ENCODE peak calls at places on chromosome X, in eight cellular contexts. Z is heart right ventricle, C is adipocyte, Y is cardiac muscle cell, R is astrocyte, J is endothelial cell of umbilical vein, K is fibroblast of lung, H is neural progenitor cell. E is an unnamed sample.

GRCh38 chrX:120419465-120419864 is 49.6 kb downstream of the LAMP2 start:
- DNase-seq in Z (no peak), C (no peak), Y (no peak), R (no peak), J (no peak), K (no peak), H (no peak), E (no peak)

GRCh38 chrX:153901753-153902140 is 2.7 kb upstream of the AVPR2 start:
- DNase-seq in Z (no peak), C (no peak), Y (no peak), R (no peak), J (no peak), K (no peak), H (no peak), E (no peak)

GRCh38 chrX:132968282-132968681 is 9.9 kb upstream of the HS6ST2 start:
- DNase-seq in Z (no peak), C (peak; percentile 26), Y (no peak), R (no peak), J (no peak), K (no peak), H (no peak), E (no peak)

GRCh38 chrX:10676239-10676971 is 56.0 kb upstream of the MID1 start:
- DNase-seq in Z (no peak), C (no peak), Y (peak; percentile 1), R (no peak), J (no peak), K (peak; percentile 1), H (peak; percentile 64), E (no peak)

GRCh38 chrX:71053217-71053621 is 14.9 kb downstream of the SNX12 start:
- DNase-seq in Z (peak; percentile 28), C (no peak), Y (peak; percentile 48), R (no peak), J (peak; percentile 4), K (peak; percentile 13), H (peak; percentile 84), E (no peak)

GRCh38 chrX:115058276-115058675 is 40.9 kb upstream of the IL13RA2 start:
- DNase-seq in Z (peak; percentile 30), C (peak; percentile 82), Y (peak; percentile 93), R (peak; percentile 87), J (peak; percentile 72), K (peak; percentile 88), H (no peak), E (no peak)

GRCh38 chrX:63754141-63754859 is 30.7 kb downstream of the ARHGEF9 start:
- DNase-seq in Z (no peak), C (peak; percentile 58), Y (peak; percentile 17), R (peak; percentile 18), J (peak; percentile 46), K (peak; percentile 23), H (no peak), E (peak; percentile 8)

GRCh38 chrX:24081661-24082154 is 27.0 kb downstream of the EIF2S3 start:
- DNase-seq in Z (peak; percentile 32), C (peak; percentile 72), Y (peak; percentile 66), R (peak; percentile 27), J (peak; percentile 66), K (peak; percentile 45), H (peak; percentile 64), E (peak; percentile 15)

GRCh38 chrX:6678313-6678712 is 143.4 kb upstream of the VCX3A start:
- DNase-seq in Z (no peak), C (no peak), Y (no peak), R (no peak), J (no peak), K (no peak), H (no peak), E (no peak)

GRCh38 chrX:24333371-24333770 is 19.5 kb upstream of the SUPT20HL2 start:
- DNase-seq in Z (no peak), C (peak; percentile 40), Y (no peak), R (peak; percentile 27), J (no peak), K (peak; percentile 24), H (no peak), E (no peak)

GRCh38 chrX:25646156-25646555 is 492.0 kb upstream of the MAGEB18 start:
- DNase-seq in Z (no peak), C (no peak), Y (no peak), R (no peak), J (no peak), K (no peak), H (no peak), E (no peak)

GRCh38 chrX:53930513-53931380 is 113.5 kb downstream of the PHF8 start:
- DNase-seq in Z (no peak), C (no peak), Y (peak; percentile 84), R (peak; percentile 60), J (no peak), K (peak; percentile 68), H (no peak), E (peak; percentile 9)

DNA sequence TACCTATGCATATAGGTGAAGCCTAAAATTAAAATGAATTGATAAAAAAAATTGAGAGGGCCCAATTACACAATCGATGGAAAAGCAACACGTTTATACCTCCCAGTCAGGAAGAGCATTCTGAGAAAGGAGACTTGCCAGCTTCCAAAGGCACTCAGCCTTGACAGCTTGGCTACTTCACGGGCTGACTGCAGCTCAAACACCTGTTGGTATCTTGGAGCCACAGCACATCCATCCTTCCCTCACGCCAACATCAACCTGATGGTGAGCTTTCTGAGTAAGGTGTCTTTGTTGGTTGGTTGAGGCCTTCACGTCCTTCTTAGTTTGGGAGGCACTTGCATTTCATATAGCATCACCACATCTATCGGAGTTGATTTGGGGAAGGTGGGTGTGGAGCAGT is 598.9 kb upstream of the DIPK2B start:
- DNase-seq in Z (no peak), C (no peak), Y (no peak), R (no peak), J (no peak), K (no peak), H (no peak), E (no peak)
- H3K4me1 ChIP-seq in Z (no peaks in the 10 kb centered on the region), C (peaks cover 25% of the 10 kb centered on the region), Y (no peaks in the 10 kb centered on the region), R (peaks cover 22% of the 10 kb centered on the region), J (peaks cover 24% of the 10 kb centered on the region), K (peaks cover 9% of the 10 kb centered on the region), H (no peaks in the 10 kb centered on the region), E (peaks cover 44% of the 10 kb centered on the region)

GRCh38 chrX:68928401-68928800 is 99.6 kb downstream of the EFNB1 start:
- DNase-seq in Z (no peak), C (no peak), Y (no peak), R (no peak), J (no peak), K (no peak), H (no peak), E (no peak)
- H3K27me3 ChIP-seq in Z (no peaks in the 10 kb centered on the region), C (peaks cover 14% of the 10 kb centered on the region), Y (no peaks in the 10 kb centered on the region), R (no peaks in the 10 kb centered on the region), J (no peaks in the 10 kb centered on the region), K (no peaks in the 10 kb centered on the region), H (peaks cover 5% of the 10 kb centered on the region), E (no peaks in the 10 kb centered on the region)

DNA sequence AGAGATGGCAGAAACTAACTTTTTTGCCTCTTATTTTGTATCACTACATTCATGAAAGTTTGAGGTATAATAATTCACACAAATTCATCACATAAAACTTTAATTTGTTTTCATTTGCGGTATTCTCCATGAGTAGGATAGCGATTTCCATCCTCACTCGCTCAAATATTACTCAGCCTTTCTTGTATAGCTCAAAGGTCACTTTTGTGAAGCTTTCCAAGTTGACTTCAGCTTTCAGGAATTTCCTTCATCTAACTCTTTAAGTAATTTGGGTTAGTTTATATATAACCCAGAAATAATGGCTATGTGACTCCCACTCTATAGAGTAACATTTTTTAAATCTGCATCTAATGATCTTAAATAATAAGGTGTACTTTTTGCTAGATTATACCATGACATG is 314.4 kb downstream of the IL1RAPL1 start:
- DNase-seq in Z (no peak), C (peak; percentile 51), Y (no peak), R (peak; percentile 65), J (peak; percentile 27), K (peak; percentile 74), H (no peak), E (no peak)
- H3K4me1 ChIP-seq in Z (no peaks in the 10 kb centered on the region), C (no peaks in the 10 kb centered on the region), Y (no peaks in the 10 kb centered on the region), R (peaks cover 6% of the 10 kb centered on the region), J (peaks cover 4% of the 10 kb centered on the region), K (no peaks in the 10 kb centered on the region), H (no peaks in the 10 kb centered on the region), E (no peaks in the 10 kb centered on the region)

GRCh38 chrX:46876901-46877300 is 35.3 kb upstream of the JADE3 start:
- DNase-seq in Z (no peak), C (no peak), Y (no peak), R (peak; percentile 13), J (no peak), K (peak; percentile 18), H (no peak), E (no peak)
- H3K27me3 ChIP-seq in Z (no peaks in the 10 kb centered on the region), C (no peaks in the 10 kb centered on the region), Y (no peaks in the 10 kb centered on the region), R (no peaks in the 10 kb centered on the region), J (no peaks in the 10 kb centered on the region), K (no peaks in the 10 kb centered on the region), H (no peaks in the 10 kb centered on the region), E (no peaks in the 10 kb centered on the region)

GRCh38 chrX:45017946-45018345 is 145.0 kb downstream of the KDM6A start:
- DNase-seq in Z (no peak), C (no peak), Y (no peak), R (no peak), J (no peak), K (no peak), H (no peak), E (no peak)
- H3K4me1 ChIP-seq in Z (peaks cover 23% of the 10 kb centered on the region), C (peaks cover 11% of the 10 kb centered on the region), Y (peaks cover 36% of the 10 kb centered on the region), R (no peaks in the 10 kb centered on the region), J (no peaks in the 10 kb centered on the region), K (no peaks in the 10 kb centered on the region), H (no peaks in the 10 kb centered on the region), E (no peaks in the 10 kb centered on the region)

DNA sequence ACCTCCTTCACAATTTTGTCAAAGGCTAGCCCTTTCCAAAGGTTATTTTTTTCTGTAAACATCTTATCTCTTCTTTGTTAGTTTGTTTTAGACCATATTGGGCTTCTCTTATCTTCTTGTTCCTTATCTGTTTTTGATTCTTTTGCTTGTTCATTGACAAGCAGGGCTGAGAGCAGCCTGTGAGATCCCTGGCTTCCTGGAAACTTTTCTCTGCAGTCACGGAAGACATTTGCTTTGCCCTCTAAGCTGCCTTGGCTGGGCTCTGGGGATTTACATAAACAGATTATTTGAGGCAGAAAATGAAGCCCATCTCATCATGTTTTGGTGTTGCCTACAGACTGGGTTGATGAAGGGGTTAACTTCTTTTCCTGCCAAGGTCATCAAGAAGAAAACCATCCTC is 157.4 kb upstream of the AMOT start:
- DNase-seq in Z (no peak), C (no peak), Y (no peak), R (no peak), J (no peak), K (no peak), H (peak; percentile 11), E (no peak)
- H3K27me3 ChIP-seq in Z (no peaks in the 10 kb centered on the region), C (peaks cover 15% of the 10 kb centered on the region), Y (no peaks in the 10 kb centered on the region), R (no peaks in the 10 kb centered on the region), J (no peaks in the 10 kb centered on the region), K (no peaks in the 10 kb centered on the region), H (no peaks in the 10 kb centered on the region), E (no peaks in the 10 kb centered on the region)

GRCh38 chrX:116732214-116732613 is 269.4 kb upstream of the CT83 start:
- DNase-seq in Z (no peak), C (no peak), Y (no peak), R (no peak), J (no peak), K (no peak), H (no peak), E (no peak)
- H3K4me1 ChIP-seq in Z (no peaks in the 10 kb centered on the region), C (no peaks in the 10 kb centered on the region), Y (no peaks in the 10 kb centered on the region), R (no peaks in the 10 kb centered on the region), J (no peaks in the 10 kb centered on the region), K (no peaks in the 10 kb centered on the region), H (no peaks in the 10 kb centered on the region), E (no peaks in the 10 kb centered on the region)

DNA sequence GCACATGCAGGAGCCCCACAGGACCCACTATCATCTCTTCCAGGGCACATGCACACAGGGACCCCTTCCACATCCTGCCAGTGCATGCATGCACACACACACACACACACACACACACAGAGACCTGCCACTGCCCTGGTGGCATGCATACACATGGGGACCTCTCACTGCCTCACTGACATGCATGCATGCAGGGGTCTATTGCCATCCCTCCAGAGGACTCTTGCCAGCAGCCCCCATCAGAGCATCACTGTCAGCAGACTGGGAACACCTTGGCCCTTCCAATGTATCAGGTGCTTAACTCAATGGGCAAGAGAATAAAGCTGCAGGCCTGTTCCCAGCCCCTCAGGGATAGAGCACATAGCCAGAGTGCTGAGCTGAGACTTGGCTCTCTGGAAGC is 433.6 kb upstream of the PPP1R2C start:
- DNase-seq in Z (no peak), C (no peak), Y (no peak), R (no peak), J (no peak), K (no peak), H (no peak), E (no peak)
- H3K27me3 ChIP-seq in Z (no peaks in the 10 kb centered on the region), C (no peaks in the 10 kb centered on the region), Y (no peaks in the 10 kb centered on the region), R (no peaks in the 10 kb centered on the region), J (no peaks in the 10 kb centered on the region), K (no peaks in the 10 kb centered on the region), H (no peaks in the 10 kb centered on the region), E (no peaks in the 10 kb centered on the region)